ENCODE peak calls at places on chromosomes 13 and 19, in five cellular contexts. H is CD4-positive, alpha-beta memory T cell; P is AG09319; I is body of pancreas; Z is kidney tubule cell. V is an unnamed sample.

GRCh38 chr13:20492641-20493040 is 33.0 kb downstream of the CRYL1 start:
- DNase-seq in H (peak), P (peak), I (no peak), Z (peak), V (peak)

GRCh38 chr19:28472843-28473242 is 740.1 kb downstream of the UQCRFS1 start:
- DNase-seq in H (no peak), P (no peak), I (no peak), Z (peak), V (peak)

GRCh38 chr19:5050905-5051304 is 82.0 kb downstream of the KDM4B start:
- DNase-seq in H (no peak), P (no peak), I (no peak), Z (no peak), V (no peak)

GRCh38 chr19:55283548-55284393 is at the start of gene BRSK1:
- DNase-seq in H (peak), P (peak), I (no peak), Z (peak), V (peak)

GRCh38 chr19:17455711-17456123 is 5.0 kb downstream of the NXNL1 start:
- DNase-seq in H (no peak), P (no peak), I (no peak), Z (peak), V (no peak)

GRCh38 chr13:80787604-80788003 is 446.7 kb upstream of the SPRY2 start:
- DNase-seq in H (no peak), P (no peak), I (no peak), Z (no peak), V (no peak)

GRCh38 chr19:4749870-4750269 is 26.2 kb upstream of the DPP9 start:
- DNase-seq in H (no peak), P (no peak), I (no peak), Z (no peak), V (no peak)

GRCh38 chr13:46489586-46490023 is 63.4 kb upstream of the LRCH1 start:
- DNase-seq in H (no peak), P (peak), I (no peak), Z (peak), V (peak)

GRCh38 chr19:51478381-51479285 is at the start of gene CEACAM18:
- DNase-seq in H (no peak), P (no peak), I (no peak), Z (no peak), V (no peak)

GRCh38 chr19:15305582-15306334 is 26.6 kb downstream of the BRD4 start:
- DNase-seq in H (no peak), P (no peak), I (no peak), Z (no peak), V (no peak)

GRCh38 chr19:32195706-32196610 is 149.5 kb upstream of the ZNF507 start:
- DNase-seq in H (no peak), P (no peak), I (no peak), Z (no peak), V (no peak)

GRCh38 chr19:46080561-46080960 is 39.8 kb upstream of the IGFL4 start:
- DNase-seq in H (no peak), P (no peak), I (no peak), Z (peak), V (peak)

GRCh38 chr19:3880471-3881271 is at the start of gene ATCAY:
- DNase-seq in H (no peak), P (no peak), I (no peak), Z (no peak), V (peak)

GRCh38 chr19:10565028-10565566 is 713 bp downstream of the KRI1 start:
- DNase-seq in H (peak), P (no peak), I (peak), Z (peak), V (peak)

GRCh38 chr19:703651-704446 is 4.9 kb upstream of the PALM start:
- DNase-seq in H (peak), P (no peak), I (peak), Z (peak), V (peak)

GRCh38 chr19:3440082-3440481 is 40.2 kb downstream of the SMIM24 start:
- DNase-seq in H (peak), P (no peak), I (peak), Z (peak), V (peak)

GRCh38 chr13:27125357-27126282 is 46.0 kb downstream of the USP12 start:
- DNase-seq in H (no peak), P (no peak), I (no peak), Z (no peak), V (no peak)

GRCh38 chr19:8017808-8018207 is 12.4 kb upstream of the ELAVL1 start:
- DNase-seq in H (peak), P (no peak), I (no peak), Z (no peak), V (no peak)

GRCh38 chr19:16258440-16258903 is 60.8 kb downstream of the AP1M1 start:
- DNase-seq in H (no peak), P (no peak), I (no peak), Z (no peak), V (no peak)

GRCh38 chr13:77375554-77375953 is 48.7 kb upstream of the MYCBP2 start:
- DNase-seq in H (no peak), P (no peak), I (no peak), Z (peak), V (no peak)

GRCh38 chr13:25722893-25723292 is 328.9 kb downstream of the SHISA2 start:
- DNase-seq in H (no peak), P (no peak), I (no peak), Z (no peak), V (no peak)

GRCh38 chr13:42653694-42654093 is 79.7 kb downstream of the TNFSF11 start:
- DNase-seq in H (no peak), P (no peak), I (no peak), Z (no peak), V (no peak)

GRCh38 chr13:83125791-83126190 is 756.5 kb downstream of the SLITRK1 start:
- DNase-seq in H (no peak), P (no peak), I (no peak), Z (no peak), V (no peak)

GRCh38 chr13:95676775-95677563 is at the start of gene DNAJC3:
- DNase-seq in H (peak), P (peak), I (peak), Z (peak), V (peak)

GRCh38 chr13:109725995-109726637 is 60.3 kb downstream of the IRS2 start:
- DNase-seq in H (no peak), P (no peak), I (no peak), Z (no peak), V (no peak)

GRCh38 chr19:41192574-41193419 is at the start of gene CYP2S1:
- DNase-seq in H (no peak), P (no peak), I (no peak), Z (peak), V (peak)

GRCh38 chr19:1871140-1871597 is 7.8 kb upstream of the KLF16 start:
- DNase-seq in H (no peak), P (no peak), I (no peak), Z (no peak), V (no peak)

GRCh38 chr19:31350693-31351211 is 1.5 kb upstream of the TSHZ3 start:
- DNase-seq in H (peak), P (no peak), I (peak), Z (peak), V (peak)

GRCh38 chr13:24097064-24097463 is 63.5 kb upstream of the SPATA13 start:
- DNase-seq in H (no peak), P (peak), I (no peak), Z (peak), V (peak)

GRCh38 chr19:340620-341385 is 3.8 kb downstream of the MIER2 start:
- DNase-seq in H (no peak), P (no peak), I (no peak), Z (no peak), V (no peak)

GRCh38 chr19:39262496-39262895 is 5.7 kb upstream of the IFNL2 start:
- DNase-seq in H (no peak), P (no peak), I (no peak), Z (no peak), V (no peak)

GRCh38 chr19:45200614-45201013 is 22.0 kb downstream of the BLOC1S3 start:
- DNase-seq in H (no peak), P (peak), I (peak), Z (no peak), V (peak)

GRCh38 chr19:3389876-3390361 is 23.5 kb downstream of the NFIC start:
- DNase-seq in H (no peak), P (no peak), I (peak), Z (no peak), V (peak)

GRCh38 chr19:28736528-28736927 is 476.4 kb downstream of the UQCRFS1 start:
- DNase-seq in H (no peak), P (no peak), I (no peak), Z (no peak), V (no peak)

GRCh38 chr19:18603255-18603957 is 3.2 kb downstream of the CRLF1 start:
- DNase-seq in H (no peak), P (no peak), I (no peak), Z (no peak), V (no peak)

GRCh38 chr19:8530061-8530679 is 16.2 kb upstream of the ZNF414 start:
- DNase-seq in H (no peak), P (no peak), I (no peak), Z (no peak), V (no peak)

GRCh38 chr13:33739254-33739653 is 78.7 kb upstream of the RFC3 start:
- DNase-seq in H (no peak), P (no peak), I (no peak), Z (no peak), V (no peak)

GRCh38 chr13:43785681-43786471 is 896 bp downstream of the ENOX1 start:
- DNase-seq in H (no peak), P (no peak), I (peak), Z (peak), V (peak)